ENCODE peak calls at places on chromosome 15, in four cellular contexts. K, D, F and C are unnamed samples. For H3K36me3 and H3K4me1, the result is how much of the 10 kb centered on the place peaks cover.

GRCh38 chr15:78775472-78775871 is 35.8 kb downstream of the ADAMTS7 start:
- DNase-seq in D (no peak), F (no peak), K (no peak), C (no peak)

GRCh38 chr15:101578443-101578894 is 73.7 kb downstream of the TM2D3 start:
- DNase-seq in D (peak), F (peak), K (no peak), C (peak)

GRCh38 chr15:60442763-60443162 is 36.2 kb downstream of the ICE2 start:
- DNase-seq in K (no peak), D (no peak), F (no peak), C (no peak)

GRCh38 chr15:78565097-78565950 is at the start of gene CHRNA5:
- DNase-seq in D (peak), F (peak), K (peak), C (peak)

GRCh38 chr15:86300371-86301106 is 220.9 kb downstream of the AGBL1 start:
- DNase-seq in D (no peak), K (no peak), F (no peak), C (no peak)

GRCh38 chr15:39918688-39919385 is 1.2 kb downstream of the GPR176 start:
- DNase-seq in D (no peak), K (no peak), F (no peak), C (no peak)

GRCh38 chr15:66919421-66919820 is 146.0 kb upstream of the SMAD3 start:
- DNase-seq in F (no peak), K (no peak), D (no peak), C (no peak)

GRCh38 chr15:95492388-95493070 is 838.0 kb upstream of the NR2F2 start:
- DNase-seq in K (no peak), F (no peak), D (no peak), C (no peak)

DNA sequence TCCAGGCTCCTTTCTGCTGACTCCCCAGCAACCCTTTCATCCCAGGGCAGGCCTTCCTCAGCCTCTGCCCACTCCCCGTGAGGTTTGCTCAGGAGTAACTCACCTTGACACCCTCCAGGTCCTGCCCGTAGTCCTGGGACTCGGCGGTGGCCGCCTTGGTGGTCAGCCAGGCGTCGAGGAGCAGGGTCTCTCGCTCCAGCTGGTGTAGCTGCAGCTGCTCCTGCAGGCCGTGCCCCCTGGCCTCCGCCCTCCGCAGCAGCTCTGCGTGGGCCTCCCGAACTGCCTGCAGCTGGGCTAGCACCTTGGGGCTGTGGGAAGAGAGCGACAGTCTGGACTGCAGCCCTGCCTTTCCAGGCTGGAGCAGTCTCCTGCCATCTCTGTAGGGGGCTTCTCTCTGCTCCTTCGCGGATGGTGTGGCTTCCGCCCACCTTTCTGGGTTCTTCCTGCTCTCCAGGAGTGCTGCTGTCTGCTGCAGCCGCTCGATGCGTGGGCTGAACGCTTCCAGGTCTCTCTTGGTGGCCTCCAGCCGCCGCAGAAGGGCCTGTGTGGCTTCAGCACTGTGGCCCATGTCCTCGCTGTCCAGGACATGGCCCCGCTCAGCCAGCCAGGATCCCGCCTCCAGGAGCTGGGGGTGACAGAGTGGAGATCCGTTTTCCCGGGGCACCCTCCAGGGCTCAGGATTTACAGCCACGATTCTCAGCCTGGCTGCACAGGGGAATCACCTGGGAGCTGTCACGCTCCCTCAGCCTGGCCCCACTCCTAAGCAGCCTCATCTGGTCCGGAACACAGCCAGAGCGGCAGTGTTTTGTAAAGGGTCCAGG is 16.7 kb downstream of the PLA2G4B start:
- DNase-seq in D (no peak), K (no peak), F (no peak), C (no peak)
- H3K36me3 ChIP-seq in D (under half), K (under half), F (under half), C (under half)

GRCh38 chr15:31343831-31344230 is 17.2 kb downstream of the KLF13 start:
- DNase-seq in F (no peak), K (no peak), D (no peak), C (no peak)
- H3K4me1 ChIP-seq in F (under half), K (half or more), D (under half), C (under half)

GRCh38 chr15:63600001-63600645 is 2.9 kb downstream of the FBXL22 start:
- DNase-seq in D (no peak), K (no peak), F (no peak), C (no peak)

GRCh38 chr15:63601727-63602185 is 4.6 kb downstream of the FBXL22 start:
- DNase-seq in F (no peak), K (no peak), D (no peak), C (no peak)

GRCh38 chr15:63600646-63601025 is 3.4 kb downstream of the FBXL22 start:
- DNase-seq in D (peak), K (peak), F (peak), C (peak)

GRCh38 chr15:63602595-63602994 is 5.4 kb downstream of the FBXL22 start:
- DNase-seq in F (no peak), K (no peak), D (no peak), C (no peak)

GRCh38 chr15:63601026-63601726 is 4.0 kb downstream of the FBXL22 start:
- DNase-seq in D (no peak), F (no peak), K (no peak), C (no peak)
- TF ChIP-seq ZNF274 in D (no peak), F (no peak), K (no peak), C (no peak)

GRCh38 chr15:44593042-44593736 is 56.2 kb downstream of the EIF3J start:
- DNase-seq in K (no peak), F (no peak), D (peak), C (no peak)
- H3K36me3 ChIP-seq in K (under half), F (half or more), D (under half), C (half or more)

GRCh38 chr15:29800441-29801366 is 21.6 kb downstream of the TJP1 start:
- DNase-seq in D (no peak), K (no peak), F (no peak), C (no peak)
- H3K4me1 ChIP-seq in D (under half), K (under half), F (under half), C (under half)

GRCh38 chr15:64072812-64073211 is 20.8 kb downstream of the CIAO2A start:
- DNase-seq in D (no peak), K (no peak), F (peak), C (no peak)
- TF ChIP-seq ZNF274 in D (no peak), K (no peak), F (no peak), C (no peak)

DNA sequence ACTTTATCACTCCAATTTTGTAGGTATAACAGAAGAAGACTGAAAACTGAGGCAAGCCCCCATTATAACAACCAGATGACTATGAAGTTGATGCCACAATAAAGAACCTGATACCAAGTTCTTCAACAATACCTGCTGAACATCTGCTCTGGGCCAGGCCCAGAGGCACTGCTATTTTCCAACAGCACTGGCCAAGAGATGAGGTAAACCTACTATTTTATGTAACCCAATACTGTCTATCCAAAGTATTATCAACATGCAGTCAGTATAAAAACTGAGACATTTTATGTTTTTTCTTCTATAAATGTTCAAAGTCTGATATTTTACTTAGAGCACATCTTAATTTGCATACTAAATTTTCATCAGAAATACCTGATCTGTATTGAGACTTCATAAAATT is 6.1 kb downstream of the SPG11 start:
- DNase-seq in D (no peak), K (no peak), F (no peak), C (no peak)
- H3K36me3 ChIP-seq in D (under half), K (under half), F (under half), C (under half)

DNA sequence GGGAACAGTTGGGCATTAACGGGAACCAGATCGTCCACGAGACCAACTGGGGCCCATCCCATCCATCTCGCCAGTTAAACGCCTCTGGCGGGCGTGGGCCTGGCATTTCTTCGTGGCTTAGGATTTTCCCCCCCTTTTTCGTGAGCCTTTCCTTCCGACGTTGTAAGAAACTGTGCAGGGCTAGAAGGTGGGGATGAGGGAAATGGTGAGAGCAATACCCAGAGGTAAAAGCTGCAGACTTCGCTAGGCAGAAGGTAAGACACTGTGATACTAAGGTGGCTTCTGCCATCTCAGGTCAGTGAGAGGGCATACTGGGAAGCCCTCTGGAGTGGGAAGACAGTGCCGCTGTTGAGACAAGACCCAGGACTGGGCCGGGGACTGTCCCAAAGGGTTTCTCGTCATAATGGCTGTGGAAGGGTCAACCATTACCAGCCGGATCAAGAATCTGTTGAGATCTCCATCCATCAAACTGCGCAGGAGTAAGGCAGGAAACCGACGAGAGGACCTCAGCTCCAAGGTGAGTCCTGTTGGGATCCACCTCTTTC is 661 bp downstream of the MAPKBP1 start:
- DNase-seq in K (no peak), F (no peak), D (no peak), C (no peak)
- H3K4me1 ChIP-seq in K (under half), F (half or more), D (under half), C (under half)

GRCh38 chr15:92449476-92449875 is 55.8 kb downstream of the ST8SIA2 start:
- DNase-seq in D (no peak), F (no peak), K (no peak), C (no peak)
- TF ChIP-seq ZNF274 in D (no peak), F (no peak), K (no peak), C (no peak)